ENCODE peak calls at places on chromosomes 3 and 15, in nine cellular contexts. R, S, F, P, X, H, C, K and L are unnamed samples.

GRCh38 chr15:38362355-38362754 is 91.6 kb upstream of the FAM98B start:
- DNase-seq in R (no peak), P (no peak), K (no peak), S (no peak), C (no peak), F (no peak), H (no peak), X (no peak), L (no peak)

GRCh38 chr3:74535281-74535680 is 79.2 kb downstream of the CNTN3 start:
- DNase-seq in X (no peak), P (no peak), F (no peak), R (no peak), H (no peak), S (no peak), C (no peak), K (no peak), L (no peak)

GRCh38 chr3:169618894-169619792 is 44.4 kb downstream of the MECOM start:
- DNase-seq in F (no peak), H (no peak), C (peak; percentile 66), R (no peak), P (peak; percentile 40), S (no peak), X (peak; percentile 52), K (no peak), L (peak; percentile 6)

GRCh38 chr15:84633311-84634227 is 20.5 kb downstream of the WDR73 start:
- DNase-seq in F (peak; percentile 53), S (peak; percentile 35), X (peak; percentile 80), H (peak; percentile 81), K (peak; percentile 83), R (peak; percentile 38), P (peak; percentile 37), C (peak; percentile 39), L (peak; percentile 61)

GRCh38 chr3:9770276-9770812 is 597 bp upstream of the CAMK1 start:
- DNase-seq in X (peak; percentile 71), F (no peak), P (no peak), K (peak; percentile 97), R (no peak), S (no peak), C (no peak), H (no peak), L (no peak)

GRCh38 chr15:67253517-67254237 is 784 bp downstream of the AAGAB start:
- DNase-seq in R (no peak), C (no peak), H (no peak), F (no peak), S (no peak), K (no peak), P (peak; percentile 33), X (no peak), L (peak; percentile 54)

GRCh38 chr3:190701096-190701532 is 161.4 kb downstream of the GMNC start:
- DNase-seq in C (peak; percentile 32), R (peak; percentile 55), X (peak; percentile 88), F (no peak), S (peak; percentile 18), H (peak; percentile 44), K (no peak), P (peak; percentile 91), L (peak; percentile 84)

GRCh38 chr3:64345351-64345750 is 120.1 kb upstream of the PRICKLE2 start:
- DNase-seq in R (no peak), P (peak; percentile 62), H (no peak), X (no peak), K (peak; percentile 69), C (no peak), S (peak; percentile 86), F (no peak), L (no peak)

GRCh38 chr3:145006291-145006690 is 1034.7 kb downstream of the DIPK2A start:
- DNase-seq in R (no peak), C (no peak), S (no peak), P (no peak), K (no peak), X (no peak), F (no peak), H (no peak), L (no peak)

GRCh38 chr3:157837341-157837740 is 268.9 kb downstream of the SHOX2 start:
- DNase-seq in K (no peak), H (no peak), C (no peak), P (no peak), R (no peak), S (no peak), X (no peak), F (no peak), L (no peak)

GRCh38 chr3:194905696-194906095 is 220.0 kb downstream of the FAM43A start:
- DNase-seq in X (no peak), K (no peak), R (no peak), P (peak; percentile 58), C (no peak), S (peak; percentile 38), H (no peak), F (no peak), L (peak; percentile 53)

GRCh38 chr15:67776600-67776999 is 48.7 kb upstream of the SKOR1 start:
- DNase-seq in F (no peak), X (no peak), C (no peak), H (no peak), R (no peak), P (no peak), K (no peak), S (no peak), L (no peak)

GRCh38 chr3:21645121-21645897 is 105.7 kb downstream of the ZNF385D start:
- DNase-seq in K (no peak), H (no peak), C (no peak), R (no peak), X (no peak), S (no peak), F (no peak), P (peak; percentile 68), L (no peak)

GRCh38 chr15:100767002-100767825 is 112.4 kb upstream of the ALDH1A3 start:
- DNase-seq in F (no peak), R (no peak), H (no peak), S (no peak), P (no peak), C (no peak), X (no peak), K (peak; percentile 52), L (no peak)

GRCh38 chr15:40381818-40382529 is 547 bp upstream of the KNSTRN start:
- DNase-seq in R (no peak), F (no peak), P (no peak), K (no peak), H (no peak), X (no peak), C (no peak), S (no peak), L (no peak)

GRCh38 chr3:111739241-111739952 is 119.7 kb upstream of the PHLDB2 start:
- DNase-seq in R (peak; percentile 58), K (peak; percentile 80), F (no peak), H (no peak), X (no peak), S (no peak), P (peak; percentile 93), C (no peak), L (peak; percentile 79)

GRCh38 chr15:49627407-49627877 is 6.6 kb downstream of the DTWD1 start:
- DNase-seq in S (peak; percentile 45), R (peak; percentile 62), C (no peak), F (no peak), H (no peak), K (no peak), X (no peak), P (peak; percentile 55), L (peak; percentile 80)

GRCh38 chr3:38404286-38404685 is 49.4 kb upstream of the ACVR2B start:
- DNase-seq in H (no peak), K (peak; percentile 86), F (no peak), P (peak; percentile 1), X (no peak), C (no peak), S (peak; percentile 28), R (no peak), L (no peak)

GRCh38 chr3:124986153-124987143 is 51.9 kb upstream of the MUC13 start:
- DNase-seq in R (peak; percentile 89), X (peak; percentile 70), F (no peak), C (no peak), P (peak; percentile 88), H (no peak), K (no peak), S (peak; percentile 57), L (peak; percentile 63)

GRCh38 chr15:62456011-62456920 is 291.2 kb upstream of the C2CD4B start:
- DNase-seq in P (no peak), K (peak; percentile 37), F (no peak), S (no peak), H (no peak), R (no peak), X (no peak), C (peak; percentile 35), L (no peak)

GRCh38 chr15:30073915-30074314 is 8.8 kb upstream of the GOLGA8J start:
- DNase-seq in S (no peak), R (no peak), P (no peak), K (no peak), C (no peak), F (no peak), H (no peak), X (no peak), L (no peak)

GRCh38 chr3:73530030-73530411 is 94.7 kb downstream of the PDZRN3 start:
- DNase-seq in C (no peak), R (no peak), K (no peak), P (no peak), X (no peak), H (no peak), S (peak; percentile 38), F (no peak), L (no peak)

GRCh38 chr15:29687939-29688884 is 134.1 kb downstream of the TJP1 start:
- DNase-seq in P (no peak), H (no peak), F (no peak), R (no peak), X (peak; percentile 96), K (no peak), S (no peak), C (no peak), L (peak; percentile 23)

GRCh38 chr3:194369522-194370279 is at the start of gene LRRC15:
- DNase-seq in C (no peak), H (no peak), P (peak; percentile 7), R (no peak), K (no peak), F (no peak), S (no peak), X (no peak), L (no peak)

GRCh38 chr15:55796321-55796965 is 53.5 kb upstream of the PRTG start:
- DNase-seq in S (no peak), F (no peak), X (no peak), P (peak; percentile 64), H (no peak), K (no peak), R (no peak), C (no peak), L (peak; percentile 33)

GRCh38 chr15:67416891-67417290 is 104.0 kb upstream of the C15orf61 start:
- DNase-seq in X (no peak), K (no peak), S (no peak), H (no peak), C (no peak), P (no peak), F (no peak), R (no peak), L (no peak)